ENCODE peak calls at places on chromosome 20, in eight cellular contexts. One of them, this sample, is unnamed.
A peak's percentile ranks its signal among the peaks of the same experiment; 100 is the strongest.

GRCh38 chr20:63321148-63321831 is 28.3 kb downstream of the COL20A1 start:
- DNase-seq in A549: no peak
- DNase-seq in upper lobe of left lung: peak; percentile 80
- DNase-seq in Peyer's patch: no peak
- DNase-seq in spleen: peak; percentile 72
- DNase-seq in adrenal gland: no peak
- DNase-seq in heart left ventricle: peak; percentile 46
- DNase-seq in tibial nerve: no peak
- DNase-seq in this sample: peak; percentile 92

GRCh38 chr20:4512891-4513550 is 208.7 kb upstream of the PRND start:
- DNase-seq in adrenal gland: no peak
- DNase-seq in upper lobe of left lung: no peak
- DNase-seq in heart left ventricle: no peak
- DNase-seq in tibial nerve: no peak
- DNase-seq in A549: peak; percentile 87
- DNase-seq in spleen: no peak
- DNase-seq in Peyer's patch: no peak
- DNase-seq in this sample: no peak

GRCh38 chr20:7818477-7818876 is 121.8 kb downstream of the HAO1 start:
- DNase-seq in upper lobe of left lung: no peak
- DNase-seq in A549: no peak
- DNase-seq in heart left ventricle: no peak
- DNase-seq in Peyer's patch: no peak
- DNase-seq in spleen: no peak
- DNase-seq in tibial nerve: no peak
- DNase-seq in adrenal gland: no peak
- DNase-seq in this sample: no peak

GRCh38 chr20:62201173-62202082 is 18.6 kb downstream of the MTG2 start:
- DNase-seq in spleen: peak; percentile 85
- DNase-seq in upper lobe of left lung: peak; percentile 64
- DNase-seq in tibial nerve: no peak
- DNase-seq in heart left ventricle: no peak
- DNase-seq in A549: no peak
- DNase-seq in Peyer's patch: peak; percentile 75
- DNase-seq in adrenal gland: no peak
- DNase-seq in this sample: no peak

GRCh38 chr20:36542019-36542488 is 735 bp downstream of the MYL9 start:
- DNase-seq in upper lobe of left lung: no peak
- DNase-seq in spleen: peak; percentile 61
- DNase-seq in adrenal gland: peak; percentile 71
- DNase-seq in tibial nerve: peak; percentile 47
- DNase-seq in heart left ventricle: peak; percentile 71
- DNase-seq in Peyer's patch: no peak
- DNase-seq in A549: peak; percentile 39
- DNase-seq in this sample: peak; percentile 45

GRCh38 chr20:33626190-33626589 is 35.9 kb upstream of the C20orf144 start:
- DNase-seq in adrenal gland: no peak
- DNase-seq in A549: no peak
- DNase-seq in spleen: no peak
- DNase-seq in upper lobe of left lung: no peak
- DNase-seq in tibial nerve: no peak
- DNase-seq in heart left ventricle: no peak
- DNase-seq in Peyer's patch: no peak
- DNase-seq in this sample: no peak

GRCh38 chr20:4147319-4147718 is 132.0 kb upstream of the RNF24 start:
- DNase-seq in A549: no peak
- DNase-seq in spleen: no peak
- DNase-seq in tibial nerve: no peak
- DNase-seq in adrenal gland: no peak
- DNase-seq in upper lobe of left lung: no peak
- DNase-seq in heart left ventricle: no peak
- DNase-seq in Peyer's patch: no peak
- DNase-seq in this sample: no peak

GRCh38 chr20:57564951-57565642 is 4.2 kb downstream of the PCK1 start:
- DNase-seq in A549: no peak
- DNase-seq in adrenal gland: no peak
- DNase-seq in heart left ventricle: no peak
- DNase-seq in tibial nerve: no peak
- DNase-seq in upper lobe of left lung: no peak
- DNase-seq in spleen: peak; percentile 24
- DNase-seq in Peyer's patch: no peak
- DNase-seq in this sample: no peak

GRCh38 chr20:4153251-4153650 is 137.9 kb upstream of the RNF24 start:
- DNase-seq in spleen: peak; percentile 50
- DNase-seq in A549: no peak
- DNase-seq in adrenal gland: no peak
- DNase-seq in heart left ventricle: no peak
- DNase-seq in upper lobe of left lung: no peak
- DNase-seq in tibial nerve: no peak
- DNase-seq in Peyer's patch: no peak
- DNase-seq in this sample: peak; percentile 67

GRCh38 chr20:11926599-11926998 is 8.9 kb downstream of the BTBD3 start:
- DNase-seq in A549: no peak
- DNase-seq in adrenal gland: no peak
- DNase-seq in spleen: no peak
- DNase-seq in Peyer's patch: no peak
- DNase-seq in heart left ventricle: no peak
- DNase-seq in tibial nerve: no peak
- DNase-seq in upper lobe of left lung: no peak
- DNase-seq in this sample: no peak

GRCh38 chr20:19376451-19376971 is 164.1 kb downstream of the SLC24A3 start:
- DNase-seq in heart left ventricle: no peak
- DNase-seq in upper lobe of left lung: no peak
- DNase-seq in adrenal gland: no peak
- DNase-seq in A549: no peak
- DNase-seq in Peyer's patch: no peak
- DNase-seq in tibial nerve: no peak
- DNase-seq in spleen: no peak
- DNase-seq in this sample: peak; percentile 85

GRCh38 chr20:22282696-22283095 is 301.7 kb downstream of the FOXA2 start:
- DNase-seq in adrenal gland: no peak
- DNase-seq in Peyer's patch: no peak
- DNase-seq in heart left ventricle: no peak
- DNase-seq in spleen: no peak
- DNase-seq in upper lobe of left lung: no peak
- DNase-seq in A549: no peak
- DNase-seq in tibial nerve: no peak
- DNase-seq in this sample: no peak

GRCh38 chr20:59645761-59646171 is 41.4 kb downstream of the PHACTR3 start:
- DNase-seq in upper lobe of left lung: no peak
- DNase-seq in heart left ventricle: no peak
- DNase-seq in spleen: peak; percentile 33
- DNase-seq in Peyer's patch: no peak
- DNase-seq in adrenal gland: no peak
- DNase-seq in A549: no peak
- DNase-seq in tibial nerve: no peak
- DNase-seq in this sample: no peak

GRCh38 chr20:37693203-37693602 is 627 bp upstream of the CTNNBL1 start:
- DNase-seq in heart left ventricle: no peak
- DNase-seq in tibial nerve: no peak
- DNase-seq in upper lobe of left lung: no peak
- DNase-seq in adrenal gland: no peak
- DNase-seq in spleen: no peak
- DNase-seq in A549: no peak
- DNase-seq in Peyer's patch: no peak
- DNase-seq in this sample: no peak

GRCh38 chr20:11305406-11305805 is 612.3 kb upstream of the BTBD3 start:
- DNase-seq in heart left ventricle: no peak
- DNase-seq in spleen: no peak
- DNase-seq in Peyer's patch: no peak
- DNase-seq in tibial nerve: no peak
- DNase-seq in upper lobe of left lung: no peak
- DNase-seq in A549: no peak
- DNase-seq in adrenal gland: no peak
- DNase-seq in this sample: no peak

GRCh38 chr20:967796-968742 is 34.0 kb downstream of the RSPO4 start:
- DNase-seq in heart left ventricle: no peak
- DNase-seq in tibial nerve: peak; percentile 12
- DNase-seq in adrenal gland: no peak
- DNase-seq in A549: peak; percentile 76
- DNase-seq in Peyer's patch: no peak
- DNase-seq in spleen: no peak
- DNase-seq in upper lobe of left lung: no peak
- DNase-seq in this sample: no peak

GRCh38 chr20:34300809-34301586 is 2.2 kb downstream of the AHCY start:
- DNase-seq in tibial nerve: no peak
- DNase-seq in spleen: no peak
- DNase-seq in A549: no peak
- DNase-seq in Peyer's patch: no peak
- DNase-seq in upper lobe of left lung: no peak
- DNase-seq in heart left ventricle: no peak
- DNase-seq in adrenal gland: no peak
- DNase-seq in this sample: peak; percentile 41

GRCh38 chr20:41134362-41135186 is 2.8 kb upstream of the PLCG1 start:
- DNase-seq in tibial nerve: no peak
- DNase-seq in A549: no peak
- DNase-seq in upper lobe of left lung: no peak
- DNase-seq in spleen: no peak
- DNase-seq in Peyer's patch: no peak
- DNase-seq in heart left ventricle: no peak
- DNase-seq in adrenal gland: no peak
- DNase-seq in this sample: no peak

GRCh38 chr20:35283441-35284266 is 918 bp downstream of the EIF6 start:
- DNase-seq in Peyer's patch: no peak
- DNase-seq in adrenal gland: no peak
- DNase-seq in spleen: no peak
- DNase-seq in A549: no peak
- DNase-seq in upper lobe of left lung: no peak
- DNase-seq in heart left ventricle: no peak
- DNase-seq in tibial nerve: no peak
- DNase-seq in this sample: no peak

GRCh38 chr20:5531318-5532081 is 214.7 kb upstream of the PROKR2 start:
- DNase-seq in A549: peak; percentile 24
- DNase-seq in adrenal gland: peak; percentile 29
- DNase-seq in Peyer's patch: no peak
- DNase-seq in spleen: no peak
- DNase-seq in tibial nerve: no peak
- DNase-seq in heart left ventricle: no peak
- DNase-seq in upper lobe of left lung: no peak
- DNase-seq in this sample: no peak

GRCh38 chr20:39627765-39628164 is 665.6 kb downstream of the DHX35 start:
- DNase-seq in heart left ventricle: no peak
- DNase-seq in spleen: no peak
- DNase-seq in tibial nerve: no peak
- DNase-seq in upper lobe of left lung: no peak
- DNase-seq in Peyer's patch: no peak
- DNase-seq in A549: no peak
- DNase-seq in adrenal gland: no peak
- DNase-seq in this sample: no peak

GRCh38 chr20:45419188-45420091 is 3.5 kb downstream of the PIGT start:
- DNase-seq in tibial nerve: peak; percentile 59
- DNase-seq in A549: peak; percentile 90
- DNase-seq in Peyer's patch: peak; percentile 79
- DNase-seq in heart left ventricle: peak; percentile 80
- DNase-seq in spleen: no peak
- DNase-seq in adrenal gland: peak; percentile 71
- DNase-seq in upper lobe of left lung: peak; percentile 46
- DNase-seq in this sample: peak; percentile 7

DNA sequence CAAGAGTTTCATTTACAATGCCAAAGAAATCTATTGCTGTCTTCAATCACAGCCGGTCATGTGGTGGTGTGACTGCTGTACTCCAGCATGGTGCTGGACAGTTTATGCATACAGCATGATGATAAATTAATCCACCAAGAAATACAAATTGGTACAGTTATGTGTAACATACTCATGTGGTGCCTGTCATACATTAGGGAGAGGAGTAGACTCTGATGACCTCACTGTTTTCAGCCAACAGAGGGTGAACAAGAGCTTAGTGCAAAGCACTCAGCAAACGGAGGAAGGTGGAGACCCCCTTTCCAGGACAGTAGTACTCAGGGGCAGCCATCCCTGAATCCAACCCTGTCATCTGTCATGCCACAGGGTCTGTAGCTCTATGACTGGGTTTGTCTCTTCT is 178.4 kb upstream of the SYNDIG1 start:
- DNase-seq in heart left ventricle: no peak
- DNase-seq in Peyer's patch: no peak
- DNase-seq in upper lobe of left lung: no peak
- DNase-seq in adrenal gland: no peak
- DNase-seq in tibial nerve: no peak
- DNase-seq in A549: no peak
- DNase-seq in spleen: no peak
- DNase-seq in this sample: no peak
- TF ChIP-seq CTCF in heart left ventricle: no peak
- TF ChIP-seq CTCF in Peyer's patch: no peak
- TF ChIP-seq CTCF in upper lobe of left lung: no peak
- TF ChIP-seq CTCF in adrenal gland: no peak
- TF ChIP-seq CTCF in tibial nerve: no peak
- TF ChIP-seq CTCF in A549: no peak
- TF ChIP-seq CTCF in spleen: no peak
- TF ChIP-seq CTCF in this sample: no peak

DNA sequence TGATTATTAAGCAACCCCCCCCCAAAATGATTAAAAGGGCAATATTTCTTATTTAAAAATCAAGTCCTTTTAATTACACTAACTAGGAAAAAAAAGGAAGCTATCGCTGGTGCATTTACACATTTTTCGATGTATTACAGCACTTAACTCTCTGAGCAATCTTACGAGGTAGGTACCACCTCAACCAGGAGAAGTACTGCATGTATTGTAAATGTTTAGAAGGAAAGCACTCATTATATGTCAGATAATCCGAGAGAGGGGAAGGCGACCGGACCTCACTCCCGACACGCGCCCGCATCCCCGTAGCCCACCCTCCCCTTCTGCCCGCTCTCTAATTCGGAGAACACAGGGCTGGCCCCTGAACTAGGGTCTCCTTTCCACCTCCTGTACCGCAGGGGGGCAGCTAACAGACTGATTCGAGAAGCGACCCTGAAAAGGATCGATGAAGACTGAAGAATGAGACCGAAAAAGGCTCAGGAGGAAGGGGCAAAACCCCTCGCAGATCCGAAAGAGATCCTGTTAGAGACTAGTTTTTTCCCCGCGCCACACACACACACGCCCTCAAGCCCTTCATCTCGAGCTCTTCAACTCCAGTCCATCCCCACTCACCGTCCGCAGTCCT is 337 bp downstream of the ESF1 start:
- DNase-seq in heart left ventricle: no peak
- DNase-seq in A549: no peak
- DNase-seq in spleen: peak; percentile 85
- DNase-seq in upper lobe of left lung: peak; percentile 44
- DNase-seq in adrenal gland: peak; percentile 18
- DNase-seq in Peyer's patch: peak; percentile 24
- DNase-seq in tibial nerve: no peak
- DNase-seq in this sample: no peak
- TF ChIP-seq POLR2A in heart left ventricle: no peak
- TF ChIP-seq POLR2A in A549: no peak
- TF ChIP-seq POLR2A in spleen: no peak
- TF ChIP-seq POLR2A in upper lobe of left lung: no peak
- TF ChIP-seq POLR2A in adrenal gland: no peak
- TF ChIP-seq POLR2A in Peyer's patch: no peak
- TF ChIP-seq POLR2A in tibial nerve: peak; percentile 49
- TF ChIP-seq POLR2A in this sample: no peak

GRCh38 chr20:56513096-56513806 is 11.3 kb upstream of the FAM209A start:
- DNase-seq in A549: no peak
- DNase-seq in tibial nerve: no peak
- DNase-seq in upper lobe of left lung: no peak
- DNase-seq in heart left ventricle: no peak
- DNase-seq in spleen: no peak
- DNase-seq in Peyer's patch: no peak
- DNase-seq in adrenal gland: no peak
- DNase-seq in this sample: no peak
- H3K27ac ChIP-seq in A549: no peak overlapping the region
- H3K27ac ChIP-seq in tibial nerve: no peak overlapping the region
- H3K27ac ChIP-seq in upper lobe of left lung: no peak overlapping the region
- H3K27ac ChIP-seq in heart left ventricle: no peak overlapping the region
- H3K27ac ChIP-seq in spleen: no peak overlapping the region
- H3K27ac ChIP-seq in Peyer's patch: no peak overlapping the region
- H3K27ac ChIP-seq in adrenal gland: no peak overlapping the region
- H3K27ac ChIP-seq in this sample: no peak overlapping the region

GRCh38 chr20:21048841-21049273 is 57.3 kb downstream of the LINC00237 start:
- DNase-seq in upper lobe of left lung: no peak
- DNase-seq in adrenal gland: no peak
- DNase-seq in A549: peak; percentile 50
- DNase-seq in tibial nerve: no peak
- DNase-seq in heart left ventricle: no peak
- DNase-seq in Peyer's patch: peak; percentile 23
- DNase-seq in spleen: peak; percentile 77
- DNase-seq in this sample: peak; percentile 31
- TF ChIP-seq CTCF in upper lobe of left lung: peak; percentile 27
- TF ChIP-seq CTCF in adrenal gland: peak; percentile 50
- TF ChIP-seq CTCF in A549: peak; percentile 55
- TF ChIP-seq CTCF in tibial nerve: no peak
- TF ChIP-seq CTCF in heart left ventricle: peak; percentile 37
- TF ChIP-seq CTCF in Peyer's patch: no peak
- TF ChIP-seq CTCF in spleen: peak; percentile 62
- TF ChIP-seq CTCF in this sample: no peak